ENCODE peak calls at places on chromosome 13, in ten cellular contexts. One of them, this sample, is unnamed.

GRCh38 chr13:31038834-31039552 is 106.5 kb downstream of the TEX26 start:
- DNase-seq in Peyer's patch: no peak
- DNase-seq in body of pancreas: no peak
- DNase-seq in uterus: no peak
- DNase-seq in HepG2: no peak
- DNase-seq in heart left ventricle: no peak
- DNase-seq in ovary: no peak
- DNase-seq in tibial nerve: no peak
- DNase-seq in suprapubic skin: no peak
- DNase-seq in lower leg skin: peak
- DNase-seq in this sample: peak

GRCh38 chr13:29081036-29081435 is 260.9 kb downstream of the MTUS2 start:
- DNase-seq in Peyer's patch: no peak
- DNase-seq in body of pancreas: no peak
- DNase-seq in uterus: no peak
- DNase-seq in HepG2: no peak
- DNase-seq in heart left ventricle: no peak
- DNase-seq in ovary: no peak
- DNase-seq in tibial nerve: no peak
- DNase-seq in suprapubic skin: no peak
- DNase-seq in lower leg skin: no peak
- DNase-seq in this sample: no peak

GRCh38 chr13:103799028-103799427 is 732.8 kb upstream of the SLC10A2 start:
- DNase-seq in Peyer's patch: no peak
- DNase-seq in body of pancreas: no peak
- DNase-seq in uterus: no peak
- DNase-seq in HepG2: no peak
- DNase-seq in heart left ventricle: no peak
- DNase-seq in ovary: no peak
- DNase-seq in tibial nerve: no peak
- DNase-seq in suprapubic skin: no peak
- DNase-seq in lower leg skin: no peak
- DNase-seq in this sample: no peak

GRCh38 chr13:112069063-112069726 is 2.2 kb downstream of the SOX1 start:
- DNase-seq in Peyer's patch: no peak
- DNase-seq in body of pancreas: no peak
- DNase-seq in uterus: no peak
- DNase-seq in HepG2: no peak
- DNase-seq in heart left ventricle: no peak
- DNase-seq in ovary: no peak
- DNase-seq in tibial nerve: no peak
- DNase-seq in suprapubic skin: no peak
- DNase-seq in lower leg skin: no peak
- DNase-seq in this sample: no peak

GRCh38 chr13:93603043-93603442 is 376.4 kb downstream of the GPC6 start:
- DNase-seq in Peyer's patch: no peak
- DNase-seq in body of pancreas: no peak
- DNase-seq in uterus: no peak
- DNase-seq in HepG2: no peak
- DNase-seq in heart left ventricle: no peak
- DNase-seq in ovary: no peak
- DNase-seq in tibial nerve: no peak
- DNase-seq in suprapubic skin: no peak
- DNase-seq in lower leg skin: no peak
- DNase-seq in this sample: peak

GRCh38 chr13:37023871-37024270 is 23.3 kb downstream of the EXOSC8 start:
- DNase-seq in Peyer's patch: no peak
- DNase-seq in body of pancreas: no peak
- DNase-seq in uterus: no peak
- DNase-seq in HepG2: no peak
- DNase-seq in heart left ventricle: no peak
- DNase-seq in ovary: no peak
- DNase-seq in tibial nerve: no peak
- DNase-seq in suprapubic skin: no peak
- DNase-seq in lower leg skin: no peak
- DNase-seq in this sample: no peak

GRCh38 chr13:49652691-49653305 is 24.5 kb downstream of the ARL11 start:
- DNase-seq in Peyer's patch: no peak
- DNase-seq in body of pancreas: peak
- DNase-seq in uterus: no peak
- DNase-seq in HepG2: peak
- DNase-seq in heart left ventricle: no peak
- DNase-seq in ovary: no peak
- DNase-seq in tibial nerve: no peak
- DNase-seq in suprapubic skin: no peak
- DNase-seq in lower leg skin: no peak
- DNase-seq in this sample: no peak

GRCh38 chr13:44840131-44840530 is 149.1 kb downstream of the NUFIP1 start:
- DNase-seq in Peyer's patch: no peak
- DNase-seq in body of pancreas: no peak
- DNase-seq in uterus: no peak
- DNase-seq in HepG2: no peak
- DNase-seq in heart left ventricle: no peak
- DNase-seq in ovary: no peak
- DNase-seq in tibial nerve: no peak
- DNase-seq in suprapubic skin: no peak
- DNase-seq in lower leg skin: no peak
- DNase-seq in this sample: no peak

GRCh38 chr13:83414393-83414792 is 467.9 kb downstream of the SLITRK1 start:
- DNase-seq in Peyer's patch: no peak
- DNase-seq in body of pancreas: no peak
- DNase-seq in uterus: no peak
- DNase-seq in HepG2: no peak
- DNase-seq in heart left ventricle: no peak
- DNase-seq in ovary: no peak
- DNase-seq in tibial nerve: no peak
- DNase-seq in suprapubic skin: no peak
- DNase-seq in lower leg skin: no peak
- DNase-seq in this sample: no peak

GRCh38 chr13:91045351-91046034 is 302.0 kb upstream of the MIR17HG start:
- DNase-seq in Peyer's patch: no peak
- DNase-seq in body of pancreas: no peak
- DNase-seq in uterus: no peak
- DNase-seq in HepG2: no peak
- DNase-seq in heart left ventricle: no peak
- DNase-seq in ovary: no peak
- DNase-seq in tibial nerve: no peak
- DNase-seq in suprapubic skin: no peak
- DNase-seq in lower leg skin: no peak
- DNase-seq in this sample: no peak

GRCh38 chr13:48291730-48292129 is 11.8 kb upstream of the RB1 start:
- DNase-seq in Peyer's patch: no peak
- DNase-seq in body of pancreas: no peak
- DNase-seq in uterus: no peak
- DNase-seq in HepG2: peak
- DNase-seq in heart left ventricle: no peak
- DNase-seq in ovary: no peak
- DNase-seq in tibial nerve: no peak
- DNase-seq in suprapubic skin: no peak
- DNase-seq in lower leg skin: no peak
- DNase-seq in this sample: no peak

GRCh38 chr13:33312150-33312908 is 26.8 kb upstream of the STARD13 start:
- DNase-seq in Peyer's patch: no peak
- DNase-seq in body of pancreas: no peak
- DNase-seq in uterus: no peak
- DNase-seq in HepG2: peak
- DNase-seq in heart left ventricle: no peak
- DNase-seq in ovary: no peak
- DNase-seq in tibial nerve: no peak
- DNase-seq in suprapubic skin: no peak
- DNase-seq in lower leg skin: no peak
- DNase-seq in this sample: no peak

GRCh38 chr13:97743946-97744345 is 209.5 kb upstream of the IPO5 start:
- DNase-seq in Peyer's patch: no peak
- DNase-seq in body of pancreas: no peak
- DNase-seq in uterus: no peak
- DNase-seq in HepG2: no peak
- DNase-seq in heart left ventricle: no peak
- DNase-seq in ovary: no peak
- DNase-seq in tibial nerve: no peak
- DNase-seq in suprapubic skin: no peak
- DNase-seq in lower leg skin: no peak
- DNase-seq in this sample: no peak

GRCh38 chr13:92649140-92649813 is 577.3 kb upstream of the GPC6 start:
- DNase-seq in Peyer's patch: no peak
- DNase-seq in body of pancreas: no peak
- DNase-seq in uterus: no peak
- DNase-seq in HepG2: no peak
- DNase-seq in heart left ventricle: no peak
- DNase-seq in ovary: no peak
- DNase-seq in tibial nerve: no peak
- DNase-seq in suprapubic skin: no peak
- DNase-seq in lower leg skin: no peak
- DNase-seq in this sample: no peak

GRCh38 chr13:31910633-31911032 is 120.9 kb upstream of the FRY start:
- DNase-seq in Peyer's patch: no peak
- DNase-seq in body of pancreas: no peak
- DNase-seq in uterus: no peak
- DNase-seq in HepG2: no peak
- DNase-seq in heart left ventricle: no peak
- DNase-seq in ovary: no peak
- DNase-seq in tibial nerve: no peak
- DNase-seq in suprapubic skin: no peak
- DNase-seq in lower leg skin: no peak
- DNase-seq in this sample: no peak

GRCh38 chr13:63864171-63864902 is 2448.7 kb upstream of the PCDH20 start:
- DNase-seq in Peyer's patch: no peak
- DNase-seq in body of pancreas: no peak
- DNase-seq in uterus: no peak
- DNase-seq in HepG2: no peak
- DNase-seq in heart left ventricle: no peak
- DNase-seq in ovary: no peak
- DNase-seq in tibial nerve: no peak
- DNase-seq in suprapubic skin: no peak
- DNase-seq in lower leg skin: no peak
- DNase-seq in this sample: no peak

GRCh38 chr13:69423844-69424243 is 683.8 kb upstream of the ATXN8OS start:
- DNase-seq in Peyer's patch: no peak
- DNase-seq in body of pancreas: no peak
- DNase-seq in uterus: no peak
- DNase-seq in HepG2: no peak
- DNase-seq in heart left ventricle: no peak
- DNase-seq in ovary: no peak
- DNase-seq in tibial nerve: no peak
- DNase-seq in suprapubic skin: no peak
- DNase-seq in lower leg skin: no peak
- DNase-seq in this sample: no peak

DNA sequence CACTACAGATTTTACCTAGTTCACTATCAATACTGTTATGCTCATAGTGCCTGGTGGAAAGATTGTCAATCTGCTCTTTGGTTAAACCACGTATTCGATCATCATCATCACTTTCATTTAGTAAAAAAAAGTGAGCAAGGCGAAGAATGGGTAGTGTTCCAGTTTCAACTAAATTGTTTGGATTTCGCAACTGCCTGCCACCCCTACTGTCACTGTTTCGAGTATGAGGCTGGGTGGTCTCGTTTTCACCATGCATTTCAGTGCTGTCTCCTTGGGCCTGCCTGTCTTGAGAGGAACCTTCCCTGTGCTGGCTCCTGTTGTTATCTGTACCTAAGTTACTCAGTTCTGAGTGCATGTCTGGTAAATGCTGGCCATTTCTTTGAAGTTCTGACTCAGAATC is 8.1 kb downstream of the RNF6 start:
- DNase-seq in Peyer's patch: no peak
- DNase-seq in body of pancreas: no peak
- DNase-seq in uterus: no peak
- DNase-seq in HepG2: no peak
- DNase-seq in heart left ventricle: no peak
- DNase-seq in ovary: no peak
- DNase-seq in tibial nerve: no peak
- DNase-seq in suprapubic skin: no peak
- DNase-seq in lower leg skin: no peak
- DNase-seq in this sample: no peak
- TF ChIP-seq POLR2A in Peyer's patch: no peak
- TF ChIP-seq POLR2A in body of pancreas: no peak
- TF ChIP-seq POLR2A in uterus: no peak
- TF ChIP-seq POLR2A in HepG2: peak
- TF ChIP-seq POLR2A in heart left ventricle: no peak
- TF ChIP-seq POLR2A in ovary: no peak
- TF ChIP-seq POLR2A in tibial nerve: no peak
- TF ChIP-seq POLR2A in suprapubic skin: no peak
- TF ChIP-seq POLR2A in lower leg skin: no peak
- TF ChIP-seq POLR2A in this sample: no peak

GRCh38 chr13:52669677-52670076 is 17.0 kb downstream of the SUGT1 start:
- DNase-seq in Peyer's patch: no peak
- DNase-seq in body of pancreas: no peak
- DNase-seq in uterus: no peak
- DNase-seq in HepG2: no peak
- DNase-seq in heart left ventricle: no peak
- DNase-seq in ovary: no peak
- DNase-seq in tibial nerve: no peak
- DNase-seq in suprapubic skin: no peak
- DNase-seq in lower leg skin: no peak
- DNase-seq in this sample: no peak
- TF ChIP-seq POLR2A in Peyer's patch: no peak
- TF ChIP-seq POLR2A in body of pancreas: no peak
- TF ChIP-seq POLR2A in uterus: no peak
- TF ChIP-seq POLR2A in HepG2: no peak
- TF ChIP-seq POLR2A in heart left ventricle: no peak
- TF ChIP-seq POLR2A in ovary: no peak
- TF ChIP-seq POLR2A in tibial nerve: no peak
- TF ChIP-seq POLR2A in suprapubic skin: no peak
- TF ChIP-seq POLR2A in lower leg skin: no peak
- TF ChIP-seq POLR2A in this sample: no peak

DNA sequence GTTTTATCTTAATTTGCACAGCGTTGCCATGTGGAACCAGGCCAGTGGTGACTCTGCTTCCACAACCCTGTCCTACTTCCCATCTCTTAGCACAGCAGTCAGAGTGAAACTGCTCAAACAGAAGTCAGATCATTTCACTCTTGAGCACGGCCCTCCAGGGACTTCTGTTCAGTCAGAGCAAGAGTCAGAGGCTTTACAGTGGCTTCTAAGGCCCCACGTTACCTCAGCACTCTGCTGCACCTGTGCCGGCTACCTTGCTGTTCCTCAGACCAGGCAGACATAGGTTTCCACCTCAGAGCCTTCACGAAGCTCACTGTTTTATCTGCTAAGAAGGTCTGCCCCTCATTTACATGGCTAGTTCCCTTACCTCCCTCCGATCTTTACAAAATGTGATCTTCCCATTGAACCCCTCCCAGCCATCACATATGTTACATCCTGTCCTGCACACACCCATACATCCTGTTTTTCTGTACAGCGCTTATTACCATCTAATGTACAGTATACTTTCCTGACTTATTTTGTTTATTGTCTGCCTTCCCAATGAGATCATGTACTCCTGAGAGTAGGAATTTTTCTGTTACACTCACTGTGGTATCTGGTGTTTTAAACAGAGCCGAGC is 41.6 kb downstream of the TM9SF2 start:
- DNase-seq in Peyer's patch: no peak
- DNase-seq in body of pancreas: no peak
- DNase-seq in uterus: no peak
- DNase-seq in HepG2: no peak
- DNase-seq in heart left ventricle: no peak
- DNase-seq in ovary: no peak
- DNase-seq in tibial nerve: no peak
- DNase-seq in suprapubic skin: no peak
- DNase-seq in lower leg skin: no peak
- DNase-seq in this sample: no peak
- TF ChIP-seq POLR2A in Peyer's patch: no peak
- TF ChIP-seq POLR2A in body of pancreas: no peak
- TF ChIP-seq POLR2A in uterus: no peak
- TF ChIP-seq POLR2A in HepG2: no peak
- TF ChIP-seq POLR2A in heart left ventricle: no peak
- TF ChIP-seq POLR2A in ovary: no peak
- TF ChIP-seq POLR2A in tibial nerve: no peak
- TF ChIP-seq POLR2A in suprapubic skin: no peak
- TF ChIP-seq POLR2A in lower leg skin: no peak
- TF ChIP-seq POLR2A in this sample: no peak

GRCh38 chr13:56906909-56907308 is 233.8 kb upstream of the PRR20A start:
- DNase-seq in Peyer's patch: no peak
- DNase-seq in body of pancreas: no peak
- DNase-seq in uterus: no peak
- DNase-seq in HepG2: no peak
- DNase-seq in heart left ventricle: no peak
- DNase-seq in ovary: no peak
- DNase-seq in tibial nerve: no peak
- DNase-seq in suprapubic skin: no peak
- DNase-seq in lower leg skin: no peak
- DNase-seq in this sample: no peak
- TF ChIP-seq POLR2A in Peyer's patch: no peak
- TF ChIP-seq POLR2A in body of pancreas: no peak
- TF ChIP-seq POLR2A in uterus: no peak
- TF ChIP-seq POLR2A in HepG2: no peak
- TF ChIP-seq POLR2A in heart left ventricle: no peak
- TF ChIP-seq POLR2A in ovary: no peak
- TF ChIP-seq POLR2A in tibial nerve: no peak
- TF ChIP-seq POLR2A in suprapubic skin: no peak
- TF ChIP-seq POLR2A in lower leg skin: no peak
- TF ChIP-seq POLR2A in this sample: no peak